ENCODE peak calls at places on chromosome 17, in four cellular contexts. E is mucosa of descending colon, P is GM10248, N is brain microvascular endothelial cell. O is an unnamed sample.
A peak's percentile ranks its signal among the peaks of the same experiment; 100 is the strongest.

GRCh38 chr17:17062356-17062755 is 20.1 kb downstream of the MPRIP start:
- DNase-seq in N (no peak), E (peak; percentile 12), P (no peak), O (no peak)

GRCh38 chr17:40309031-40309937 is at the start of gene RARA:
- DNase-seq in P (peak; percentile 74), E (peak; percentile 76), N (no peak), O (no peak)

GRCh38 chr17:28718317-28718672 is 627 bp upstream of the RAB34 start:
- DNase-seq in N (no peak), P (no peak), E (no peak), O (no peak)

GRCh38 chr17:60305141-60305540 is 86.8 kb downstream of the USP32 start:
- DNase-seq in E (no peak), P (peak; percentile 35), N (no peak), O (no peak)

GRCh38 chr17:40310882-40311391 is 2.0 kb downstream of the RARA start:
- DNase-seq in P (peak; percentile 50), N (no peak), E (peak; percentile 33), O (no peak)

GRCh38 chr17:82702161-82702932 is 3.8 kb upstream of the RAB40B start:
- DNase-seq in P (no peak), E (peak; percentile 82), N (no peak), O (no peak)

GRCh38 chr17:77423589-77424451 is 283.1 kb downstream of the SEC14L1 start:
- DNase-seq in E (peak; percentile 75), N (peak; percentile 87), P (no peak), O (peak; percentile 96)

GRCh38 chr17:10059684-10060211 is 138.7 kb downstream of the GAS7 start:
- DNase-seq in P (peak; percentile 77), N (no peak), E (no peak), O (no peak)

GRCh38 chr17:57875109-57876022 is 25.5 kb upstream of the MRPS23 start:
- DNase-seq in P (no peak), E (peak; percentile 62), N (peak; percentile 95), O (peak; percentile 97)

GRCh38 chr17:14196337-14196997 is 40.2 kb downstream of the CDRT15 start:
- DNase-seq in E (no peak), P (no peak), N (no peak), O (no peak)

GRCh38 chr17:38725066-38725465 is 5.1 kb upstream of the CISD3 start:
- DNase-seq in E (no peak), P (no peak), N (no peak), O (no peak)

GRCh38 chr17:59310263-59310920 is 21.1 kb upstream of the YPEL2 start:
- DNase-seq in P (no peak), E (no peak), N (no peak), O (no peak)

GRCh38 chr17:78227455-78227916 is 3.9 kb upstream of the TMEM235 start:
- DNase-seq in N (no peak), E (no peak), P (no peak), O (no peak)

GRCh38 chr17:82232876-82233785 is 4.3 kb downstream of the SLC16A3 start:
- DNase-seq in N (no peak), P (no peak), E (peak; percentile 43), O (no peak)

GRCh38 chr17:48510761-48511604 is 19.8 kb downstream of the HOXB1 start:
- DNase-seq in E (no peak), N (no peak), P (peak; percentile 62), O (no peak)

GRCh38 chr17:37490638-37491614 is 1.2 kb downstream of the DUSP14 start:
- DNase-seq in P (no peak), E (no peak), N (peak; percentile 84), O (peak; percentile 84)

GRCh38 chr17:8484465-8484864 is 48.8 kb downstream of the NDEL1 start:
- DNase-seq in N (no peak), E (no peak), P (no peak), O (no peak)

GRCh38 chr17:37310940-37311339 is 64.8 kb upstream of the C17orf78 start:
- DNase-seq in P (no peak), N (no peak), E (no peak), O (peak; percentile 30)

GRCh38 chr17:48486557-48486956 is 44.3 kb downstream of the HOXB1 start:
- DNase-seq in E (no peak), N (peak; percentile 94), P (no peak), O (peak; percentile 91)

GRCh38 chr17:37131670-37132620 is 183.2 kb downstream of the AATF start:
- DNase-seq in P (no peak), E (no peak), N (no peak), O (no peak)

GRCh38 chr17:31493656-31494155 is 102.2 kb downstream of the RAB11FIP4 start:
- DNase-seq in E (no peak), N (no peak), P (no peak), O (no peak)

GRCh38 chr17:4394208-4395110 is 28.0 kb upstream of the UBE2G1 start:
- DNase-seq in E (no peak), P (no peak), N (no peak), O (peak; percentile 25)

GRCh38 chr17:35294756-35295155 is 51.9 kb downstream of the SLFN5 start:
- DNase-seq in N (no peak), E (no peak), P (no peak), O (no peak)